ENCODE peak calls at places on chromosomes 5 and 9, in six cellular contexts. E, B, K, Y, P and R are unnamed samples.
A peak's percentile ranks its signal among the peaks of the same experiment; 100 is the strongest.

GRCh38 chr9:94780516-94780950 is 54.0 kb downstream of the AOPEP start:
- DNase-seq in E (no peak), B (peak; percentile 54), K (no peak), Y (no peak), P (no peak), R (no peak)

GRCh38 chr5:180001136-180001535 is 70.4 kb downstream of the RNF130 start:
- DNase-seq in E (no peak), B (no peak), K (no peak), Y (no peak), P (no peak), R (no peak)

GRCh38 chr9:503331-503730 is 288.7 kb downstream of the DOCK8 start:
- DNase-seq in E (no peak), B (no peak), K (no peak), Y (no peak), P (no peak), R (no peak)

GRCh38 chr9:74951725-74952151 is 974 bp downstream of the C9orf40 start:
- DNase-seq in E (peak; percentile 58), B (peak; percentile 77), K (peak; percentile 55), Y (peak; percentile 58), P (no peak), R (peak; percentile 20)

GRCh38 chr5:43110606-43111170 is 10.0 kb upstream of the ZNF131 start:
- DNase-seq in E (no peak), B (no peak), K (peak; percentile 44), Y (peak; percentile 16), P (no peak), R (peak; percentile 22)

GRCh38 chr5:19497229-19497815 is 490.7 kb downstream of the CDH18 start:
- DNase-seq in E (no peak), B (no peak), K (no peak), Y (no peak), P (no peak), R (no peak)

GRCh38 chr5:103487253-103487652 is 75.3 kb downstream of the NUDT12 start:
- DNase-seq in E (peak; percentile 96), B (no peak), K (no peak), Y (no peak), P (no peak), R (peak; percentile 72)

GRCh38 chr9:76699966-76700365 is 64.3 kb upstream of the PCA3 start:
- DNase-seq in E (peak; percentile 26), B (no peak), K (no peak), Y (no peak), P (no peak), R (peak; percentile 86)

GRCh38 chr5:145104106-145104505 is 731.0 kb downstream of the PRELID2 start:
- DNase-seq in E (no peak), B (no peak), K (no peak), Y (no peak), P (no peak), R (no peak)

GRCh38 chr5:98308960-98309359 is 464.5 kb upstream of the RGMB start:
- DNase-seq in E (peak; percentile 54), B (no peak), K (no peak), Y (no peak), P (no peak), R (peak; percentile 26)

GRCh38 chr5:120344181-120344580 is 119.9 kb upstream of the PRR16 start:
- DNase-seq in E (no peak), B (no peak), K (no peak), Y (no peak), P (no peak), R (no peak)

GRCh38 chr9:95477441-95477840 is 39.3 kb downstream of the PTCH1 start:
- DNase-seq in E (no peak), B (no peak), K (no peak), Y (peak; percentile 52), P (no peak), R (no peak)

GRCh38 chr5:180334751-180335613 is 18.2 kb downstream of the GFPT2 start:
- DNase-seq in E (no peak), B (peak; percentile 51), K (no peak), Y (no peak), P (no peak), R (no peak)

GRCh38 chr5:116320486-116320885 is 235.7 kb downstream of the COMMD10 start:
- DNase-seq in E (peak; percentile 3), B (no peak), K (no peak), Y (no peak), P (no peak), R (peak; percentile 58)

GRCh38 chr5:148290271-148291195 is 21.7 kb upstream of the SPINK7 start:
- DNase-seq in E (peak; percentile 50), B (no peak), K (no peak), Y (peak; percentile 57), P (no peak), R (peak; percentile 53)

GRCh38 chr5:122089614-122090013 is 11.6 kb upstream of the LOX start:
- DNase-seq in E (peak; percentile 86), B (no peak), K (no peak), Y (no peak), P (no peak), R (peak; percentile 88)

GRCh38 chr5:154850255-154851062 is at the start of gene FAXDC2:
- DNase-seq in E (peak; percentile 79), B (peak; percentile 92), K (peak; percentile 48), Y (peak; percentile 75), P (peak; percentile 55), R (peak; percentile 92)

GRCh38 chr5:29162297-29162696 is 2031.2 kb upstream of the CDH6 start:
- DNase-seq in E (no peak), B (no peak), K (no peak), Y (peak; percentile 20), P (no peak), R (no peak)

GRCh38 chr5:85681871-85682270 is 935.9 kb upstream of the COX7C start:
- DNase-seq in E (no peak), B (no peak), K (no peak), Y (no peak), P (no peak), R (no peak)

GRCh38 chr5:56659991-56660390 is 155.4 kb upstream of the MAP3K1 start:
- DNase-seq in E (no peak), B (no peak), K (no peak), Y (no peak), P (no peak), R (no peak)

GRCh38 chr9:130174025-130174424 is 1.8 kb downstream of the NCS1 start:
- DNase-seq in E (no peak), B (no peak), K (no peak), Y (no peak), P (no peak), R (no peak)

GRCh38 chr5:33477816-33478215 is 37.1 kb downstream of the TARS1 start:
- DNase-seq in E (no peak), B (no peak), K (no peak), Y (no peak), P (no peak), R (no peak)

GRCh38 chr5:54090495-54091084 is 219.8 kb downstream of the ARL15 start:
- DNase-seq in E (peak; percentile 79), B (no peak), K (no peak), Y (no peak), P (no peak), R (peak; percentile 95)

GRCh38 chr5:54083851-54084250 is 226.5 kb downstream of the ARL15 start:
- DNase-seq in E (no peak), B (no peak), K (no peak), Y (no peak), P (no peak), R (no peak)

GRCh38 chr5:54087436-54087835 is 222.9 kb downstream of the ARL15 start:
- DNase-seq in E (peak; percentile 94), B (no peak), K (no peak), Y (no peak), P (no peak), R (peak; percentile 91)

GRCh38 chr5:54091416-54092130 is 218.8 kb downstream of the ARL15 start:
- DNase-seq in E (no peak), B (peak; percentile 38), K (no peak), Y (no peak), P (no peak), R (no peak)

GRCh38 chr5:54088081-54088480 is 222.3 kb downstream of the ARL15 start:
- DNase-seq in E (no peak), B (no peak), K (no peak), Y (no peak), P (no peak), R (peak; percentile 63)
- H3K4me3 ChIP-seq in E (no peak overlapping the region), B (no peak overlapping the region), K (no peak overlapping the region), Y (no peak overlapping the region), P (no peak overlapping the region), R (no peak overlapping the region)

GRCh38 chr9:13446935-13447334 is 167.4 kb upstream of the MPDZ start:
- DNase-seq in E (no peak), B (no peak), K (no peak), Y (no peak), P (no peak), R (no peak)
- H3K4me3 ChIP-seq in E (peak overlapping the region; percentile 29), B (peak overlapping the region; percentile 43), K (no peak overlapping the region), Y (no peak overlapping the region), P (peak overlapping the region; percentile 43), R (no peak overlapping the region)

GRCh38 chr5:141434006-141434405 is 3.7 kb downstream of the PCDHGA12 start:
- DNase-seq in E (no peak), B (no peak), K (no peak), Y (no peak), P (no peak), R (no peak)

GRCh38 chr5:141430332-141431113 is at the start of gene PCDHGA12:
- DNase-seq in E (no peak), B (peak; percentile 75), K (no peak), Y (no peak), P (no peak), R (peak; percentile 85)

GRCh38 chr5:141437208-141437607 is 6.9 kb downstream of the PCDHGA12 start:
- DNase-seq in E (no peak), B (no peak), K (no peak), Y (no peak), P (no peak), R (no peak)

GRCh38 chr5:141427783-141428426 is 2.4 kb upstream of the PCDHGA12 start:
- DNase-seq in E (no peak), B (peak; percentile 41), K (no peak), Y (no peak), P (no peak), R (no peak)

DNA sequence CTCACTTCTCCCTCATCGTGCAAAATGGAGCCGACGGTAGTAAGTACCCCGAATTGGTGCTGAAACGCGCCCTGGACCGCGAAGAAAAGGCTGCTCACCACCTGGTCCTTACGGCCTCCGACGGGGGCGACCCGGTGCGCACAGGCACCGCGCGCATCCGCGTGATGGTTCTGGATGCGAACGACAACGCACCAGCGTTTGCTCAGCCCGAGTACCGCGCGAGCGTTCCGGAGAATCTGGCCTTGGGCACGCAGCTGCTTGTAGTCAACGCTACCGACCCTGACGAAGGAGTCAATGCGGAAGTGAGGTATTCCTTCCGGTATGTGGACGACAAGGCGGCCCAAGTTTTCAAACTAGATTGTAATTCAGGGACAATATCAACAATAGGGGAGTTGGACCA is 979 bp downstream of the PCDHGA12 start:
- DNase-seq in E (no peak), B (no peak), K (no peak), Y (no peak), P (no peak), R (peak; percentile 5)
- H3K4me3 ChIP-seq in E (peak overlapping the region; percentile 80), B (peak overlapping the region; percentile 1), K (no peak overlapping the region), Y (no peak overlapping the region), P (peak overlapping the region; percentile 57), R (no peak overlapping the region)

GRCh38 chr5:36239370-36240293 is 2.1 kb downstream of the NADK2 start:
- DNase-seq in E (no peak), B (no peak), K (no peak), Y (no peak), P (no peak), R (no peak)
- H3K4me3 ChIP-seq in E (peak overlapping the region; percentile 87), B (peak overlapping the region; percentile 84), K (no peak overlapping the region), Y (peak overlapping the region; percentile 67), P (peak overlapping the region; percentile 95), R (no peak overlapping the region)

DNA sequence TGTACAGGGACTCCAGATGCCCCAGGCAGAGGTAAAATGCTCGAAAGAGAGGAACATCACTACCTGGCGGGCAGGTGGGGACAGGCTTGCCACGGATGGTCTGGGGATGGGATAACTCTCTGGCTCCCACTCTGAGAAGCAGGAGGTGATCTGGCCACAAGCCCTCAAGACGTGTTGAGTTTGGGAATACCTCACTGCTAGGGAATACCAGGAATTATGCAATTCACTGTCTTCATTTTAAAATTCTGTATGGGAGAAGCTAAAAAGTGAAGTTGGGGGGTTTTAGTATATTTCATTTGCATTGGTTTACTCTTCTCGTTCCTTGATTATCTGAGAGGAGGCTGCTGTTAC is 510.4 kb downstream of the CCDC171 start:
- DNase-seq in E (no peak), B (no peak), K (no peak), Y (no peak), P (no peak), R (no peak)
- H3K4me3 ChIP-seq in E (no peak overlapping the region), B (no peak overlapping the region), K (no peak overlapping the region), Y (no peak overlapping the region), P (no peak overlapping the region), R (no peak overlapping the region)